ENCODE peak calls at places on chromosomes 2 and 18, in ten cellular contexts. P, G, D, M, O, H, Z, K, J and B are unnamed samples.

GRCh38 chr2:85628658-85629057 is 12.7 kb downstream of the USP39 start:
- DNase-seq in P (no peak), G (no peak), D (no peak), M (no peak), O (no peak), H (no peak), Z (no peak), K (no peak), J (no peak), B (no peak)

GRCh38 chr2:158949300-158949699 is 19.1 kb upstream of the TANC1 start:
- DNase-seq in P (no peak), G (no peak), D (no peak), M (no peak), O (no peak), H (no peak), Z (no peak), K (no peak), J (no peak), B (no peak)

GRCh38 chr2:196268538-196269338 is 97.4 kb upstream of the STK17B start:
- DNase-seq in P (no peak), G (peak), D (no peak), M (no peak), O (no peak), H (no peak), Z (no peak), K (no peak), J (no peak), B (no peak)

GRCh38 chr18:23291456-23292205 is 156.3 kb downstream of the CABLES1 start:
- DNase-seq in P (peak), G (no peak), D (peak), M (no peak), O (no peak), H (no peak), Z (no peak), K (no peak), J (no peak), B (no peak)

GRCh38 chr2:45895477-45895876 is 244.0 kb downstream of the PRKCE start:
- DNase-seq in P (no peak), G (no peak), D (no peak), M (no peak), O (no peak), H (no peak), Z (no peak), K (peak), J (no peak), B (no peak)

GRCh38 chr2:228847684-228848083 is 423.4 kb downstream of the PID1 start:
- DNase-seq in P (peak), G (no peak), D (peak), M (no peak), O (no peak), H (no peak), Z (no peak), K (peak), J (no peak), B (no peak)

GRCh38 chr2:64327510-64328414 is 126.2 kb upstream of the LGALSL start:
- DNase-seq in P (peak), G (no peak), D (peak), M (peak), O (peak), H (peak), Z (no peak), K (no peak), J (peak), B (peak)

GRCh38 chr2:237591021-237591370 is 462 bp upstream of the RAB17 start:
- DNase-seq in P (no peak), G (peak), D (no peak), M (peak), O (no peak), H (peak), Z (no peak), K (no peak), J (no peak), B (peak)

GRCh38 chr18:47863041-47863440 is 67.4 kb downstream of the SMAD2 start:
- DNase-seq in P (peak), G (no peak), D (no peak), M (no peak), O (no peak), H (no peak), Z (no peak), K (no peak), J (no peak), B (no peak)

GRCh38 chr2:136381722-136382633 is 264.0 kb upstream of the CXCR4 start:
- DNase-seq in P (no peak), G (no peak), D (no peak), M (peak), O (no peak), H (no peak), Z (no peak), K (no peak), J (no peak), B (no peak)

GRCh38 chr2:25098056-25098455 is 56.2 kb downstream of the EFR3B start:
- DNase-seq in P (no peak), G (no peak), D (no peak), M (no peak), O (no peak), H (no peak), Z (no peak), K (no peak), J (no peak), B (no peak)

GRCh38 chr2:6832556-6832955 is 33.2 kb downstream of the CMPK2 start:
- DNase-seq in P (no peak), G (no peak), D (no peak), M (no peak), O (no peak), H (no peak), Z (no peak), K (no peak), J (no peak), B (no peak)

GRCh38 chr18:44290366-44290855 is 390.3 kb upstream of the SETBP1 start:
- DNase-seq in P (no peak), G (no peak), D (no peak), M (no peak), O (no peak), H (no peak), Z (no peak), K (no peak), J (no peak), B (no peak)

GRCh38 chr2:32691678-32692077 is 63.8 kb downstream of the TTC27 start:
- DNase-seq in P (no peak), G (no peak), D (no peak), M (no peak), O (no peak), H (no peak), Z (no peak), K (no peak), J (no peak), B (no peak)

GRCh38 chr2:130834923-130835765 is 1.6 kb upstream of the ARHGEF4 start:
- DNase-seq in P (no peak), G (no peak), D (no peak), M (peak), O (no peak), H (no peak), Z (no peak), K (no peak), J (no peak), B (no peak)

GRCh38 chr2:1854747-1855146 is 110.4 kb upstream of the PXDN start:
- DNase-seq in P (peak), G (no peak), D (peak), M (no peak), O (peak), H (no peak), Z (peak), K (no peak), J (no peak), B (peak)

GRCh38 chr2:232420073-232420454 is 13.4 kb downstream of the ALPG start:
- DNase-seq in P (no peak), G (no peak), D (no peak), M (peak), O (no peak), H (no peak), Z (no peak), K (no peak), J (no peak), B (peak)
- H3K4me3 ChIP-seq in P (no peak), G (no peak), D (no peak), M (peak), O (no peak), H (no peak), Z (peak), K (no peak), J (no peak), B (peak)

DNA sequence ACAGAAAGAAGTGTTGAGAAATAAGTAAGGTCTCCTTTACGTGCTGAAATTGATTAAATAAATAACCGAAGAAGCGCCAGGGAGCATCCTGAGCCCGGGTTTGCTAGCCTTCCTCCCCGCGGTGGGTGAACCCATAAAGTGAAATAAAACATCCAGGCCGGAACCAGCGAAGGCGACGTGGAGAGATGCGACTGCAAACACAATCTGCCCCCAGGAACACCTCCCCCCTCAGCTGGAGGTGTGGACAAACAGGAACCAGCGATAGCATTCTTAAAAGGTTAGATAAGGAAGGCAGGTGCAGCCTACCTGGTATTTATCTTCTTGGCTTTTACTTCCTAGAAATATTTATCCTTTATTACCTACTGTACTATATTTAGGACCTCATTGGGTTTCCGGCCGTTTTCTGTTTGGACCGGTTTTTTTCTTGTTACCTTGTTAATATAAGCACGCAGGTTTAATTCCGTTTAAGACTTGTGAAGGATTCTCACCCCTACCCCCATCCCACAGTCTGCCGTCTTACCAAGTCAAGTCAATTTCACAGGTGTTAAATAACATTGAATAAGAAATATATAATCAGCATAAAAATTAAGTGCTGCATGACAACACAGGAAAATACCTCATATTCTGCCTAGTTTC is 224.1 kb upstream of the ID2 start:
- DNase-seq in P (no peak), G (peak), D (no peak), M (no peak), O (no peak), H (no peak), Z (no peak), K (no peak), J (no peak), B (peak)
- H3K4me3 ChIP-seq in P (no peak), G (peak), D (no peak), M (peak), O (no peak), H (no peak), Z (no peak), K (no peak), J (no peak), B (peak)

DNA sequence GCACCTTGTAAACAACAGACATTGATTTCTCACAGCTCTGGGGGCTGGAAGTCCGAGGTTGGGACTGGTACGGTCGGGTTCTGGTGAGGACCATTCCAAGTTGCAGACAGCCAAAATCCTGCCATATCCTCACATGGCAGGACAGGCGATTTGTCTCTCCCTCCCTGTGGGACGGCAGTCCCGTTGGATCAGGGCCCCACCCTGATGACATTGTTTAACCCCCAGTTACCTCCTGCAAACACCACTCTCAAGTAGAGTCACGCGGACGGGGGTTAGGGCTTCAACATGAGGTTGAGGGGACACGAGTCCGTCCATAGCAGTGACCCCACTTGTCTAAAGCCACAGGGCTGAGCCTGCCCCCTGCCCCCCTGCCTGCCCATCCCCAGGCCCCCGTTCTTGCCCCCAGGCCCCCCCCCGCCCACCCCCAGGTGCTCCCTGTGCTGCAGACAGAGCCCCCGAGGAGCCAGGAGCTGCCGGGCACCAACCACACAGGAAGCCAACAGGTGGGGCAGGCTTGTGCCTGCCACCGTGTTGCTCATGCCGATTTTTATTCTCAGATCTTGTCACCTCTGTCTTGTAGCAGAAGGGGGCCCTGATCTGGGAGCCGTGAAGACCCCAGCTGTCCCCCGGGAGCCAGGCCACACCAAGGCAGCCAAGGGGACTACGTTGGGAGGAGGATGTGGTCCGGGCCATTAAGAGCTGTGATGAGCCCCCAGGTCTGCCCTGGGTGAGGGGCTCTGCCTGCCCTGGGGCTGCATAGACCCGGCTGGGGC is 82.2 kb downstream of the NFATC1 start:
- DNase-seq in P (no peak), G (no peak), D (no peak), M (no peak), O (no peak), H (no peak), Z (no peak), K (no peak), J (peak), B (no peak)
- H3K4me3 ChIP-seq in P (no peak), G (no peak), D (no peak), M (no peak), O (no peak), H (no peak), Z (no peak), K (no peak), J (no peak), B (no peak)

GRCh38 chr18:57210101-57210661 is 63.3 kb downstream of the BOD1L2 start:
- DNase-seq in P (peak), G (peak), D (peak), M (no peak), O (peak), H (peak), Z (peak), K (peak), J (peak), B (peak)
- H3K4me3 ChIP-seq in P (no peak), G (no peak), D (no peak), M (peak), O (no peak), H (no peak), Z (no peak), K (no peak), J (no peak), B (peak)

DNA sequence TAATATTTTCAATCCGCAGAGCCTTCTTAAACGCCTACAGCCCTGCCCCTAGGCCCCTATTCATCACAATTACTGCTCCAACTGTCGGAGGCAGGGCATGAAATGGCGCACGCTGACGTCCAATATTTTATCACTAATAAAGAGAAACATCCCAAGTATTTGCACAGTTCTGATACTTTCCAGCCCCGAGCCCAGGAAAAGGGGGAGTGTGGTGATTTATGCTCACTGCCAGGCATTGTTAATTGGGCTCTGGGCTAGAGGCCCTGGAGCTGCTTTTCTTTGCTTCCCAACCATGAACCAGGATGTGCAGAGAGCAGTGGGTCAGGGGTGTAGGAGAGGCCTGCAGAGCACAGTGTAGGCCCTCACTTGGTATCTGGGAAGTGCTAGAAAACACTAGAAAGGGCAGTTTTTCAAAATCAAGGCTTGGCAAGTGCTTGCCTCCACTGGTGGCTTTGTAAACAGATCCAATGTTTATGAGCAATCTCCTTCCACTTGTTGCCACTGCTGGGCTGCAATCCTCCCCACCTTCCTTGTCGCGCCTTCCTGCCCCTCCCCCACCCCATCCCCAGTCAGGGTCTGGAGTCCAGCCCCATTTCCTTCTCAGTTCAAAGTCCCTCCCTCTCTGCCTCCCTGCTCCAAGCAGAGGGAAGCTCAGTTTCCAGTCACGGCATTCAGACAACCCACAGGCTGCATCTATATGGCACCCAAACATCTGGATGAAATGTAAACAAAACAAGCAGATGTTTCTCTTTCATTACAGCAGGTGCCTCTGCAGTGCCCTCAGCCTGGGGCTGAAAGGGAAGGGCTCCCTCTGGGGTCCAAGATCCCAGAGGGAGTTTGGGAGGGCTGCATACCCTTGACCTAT is 83.9 kb upstream of the PKDCC start:
- DNase-seq in P (peak), G (peak), D (no peak), M (no peak), O (no peak), H (no peak), Z (no peak), K (no peak), J (peak), B (peak)
- H3K4me3 ChIP-seq in P (no peak), G (no peak), D (no peak), M (no peak), O (no peak), H (no peak), Z (no peak), K (no peak), J (no peak), B (no peak)

GRCh38 chr2:11749646-11750349 is 3.4 kb downstream of the LPIN1 start:
- DNase-seq in P (no peak), G (no peak), D (no peak), M (no peak), O (no peak), H (no peak), Z (no peak), K (no peak), J (no peak), B (no peak)
- H3K4me3 ChIP-seq in P (no peak), G (no peak), D (no peak), M (no peak), O (no peak), H (no peak), Z (no peak), K (no peak), J (no peak), B (no peak)

GRCh38 chr2:113263546-113263945 is 15.2 kb downstream of the PAX8 start:
- DNase-seq in P (no peak), G (no peak), D (no peak), M (no peak), O (no peak), H (no peak), Z (no peak), K (no peak), J (no peak), B (no peak)
- H3K4me3 ChIP-seq in P (no peak), G (no peak), D (no peak), M (no peak), O (no peak), H (no peak), Z (no peak), K (no peak), J (no peak), B (no peak)

GRCh38 chr18:58952303-58952702 is 87.6 kb downstream of the ZNF532 start:
- DNase-seq in P (no peak), G (no peak), D (no peak), M (no peak), O (no peak), H (no peak), Z (no peak), K (no peak), J (no peak), B (no peak)

GRCh38 chr18:58953627-58954026 is 89.0 kb downstream of the ZNF532 start:
- DNase-seq in P (peak), G (no peak), D (no peak), M (no peak), O (no peak), H (no peak), Z (peak), K (no peak), J (peak), B (no peak)

GRCh38 chr18:58952871-58953270 is 88.2 kb downstream of the ZNF532 start:
- DNase-seq in P (no peak), G (no peak), D (no peak), M (no peak), O (no peak), H (no peak), Z (peak), K (no peak), J (no peak), B (peak)

GRCh38 chr18:58954986-58955385 is 90.3 kb downstream of the ZNF532 start:
- DNase-seq in P (no peak), G (no peak), D (no peak), M (no peak), O (no peak), H (no peak), Z (no peak), K (no peak), J (no peak), B (no peak)

DNA sequence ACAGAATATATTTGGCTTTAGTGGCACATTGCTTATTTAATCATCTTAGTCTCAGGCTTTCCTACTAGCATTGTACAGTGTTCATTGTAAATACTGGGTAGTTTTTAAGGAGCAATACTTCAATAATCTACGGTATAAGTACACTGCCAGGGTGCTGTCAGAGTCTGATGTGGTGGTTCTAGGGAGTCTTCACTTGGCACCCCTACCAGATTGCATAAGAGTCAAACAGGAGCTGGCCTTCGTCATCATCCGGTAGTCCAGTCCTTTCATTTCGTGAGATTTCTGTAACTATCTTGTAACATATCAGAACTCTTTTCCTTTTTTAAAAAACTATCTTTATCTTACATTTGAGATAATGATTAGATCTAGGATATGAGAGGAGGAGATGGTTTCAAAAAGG is 91.1 kb downstream of the ZNF532 start:
- DNase-seq in P (peak), G (no peak), D (no peak), M (no peak), O (no peak), H (no peak), Z (no peak), K (no peak), J (no peak), B (no peak)
- H3K4me3 ChIP-seq in P (no peak), G (no peak), D (no peak), M (no peak), O (no peak), H (no peak), Z (no peak), K (no peak), J (no peak), B (no peak)

GRCh38 chr2:223735659-223736244 is 101.6 kb downstream of the AP1S3 start:
- DNase-seq in P (peak), G (no peak), D (peak), M (no peak), O (no peak), H (no peak), Z (no peak), K (peak), J (no peak), B (no peak)

GRCh38 chr2:223735035-223735640 is 102.2 kb downstream of the AP1S3 start:
- DNase-seq in P (peak), G (no peak), D (no peak), M (no peak), O (no peak), H (no peak), Z (no peak), K (no peak), J (peak), B (no peak)

GRCh38 chr2:223734346-223734745 is 103.0 kb downstream of the AP1S3 start:
- DNase-seq in P (peak), G (no peak), D (no peak), M (no peak), O (no peak), H (no peak), Z (no peak), K (no peak), J (no peak), B (no peak)

GRCh38 chr2:223737207-223737606 is 100.2 kb downstream of the AP1S3 start:
- DNase-seq in P (no peak), G (no peak), D (no peak), M (no peak), O (no peak), H (no peak), Z (no peak), K (no peak), J (no peak), B (no peak)

DNA sequence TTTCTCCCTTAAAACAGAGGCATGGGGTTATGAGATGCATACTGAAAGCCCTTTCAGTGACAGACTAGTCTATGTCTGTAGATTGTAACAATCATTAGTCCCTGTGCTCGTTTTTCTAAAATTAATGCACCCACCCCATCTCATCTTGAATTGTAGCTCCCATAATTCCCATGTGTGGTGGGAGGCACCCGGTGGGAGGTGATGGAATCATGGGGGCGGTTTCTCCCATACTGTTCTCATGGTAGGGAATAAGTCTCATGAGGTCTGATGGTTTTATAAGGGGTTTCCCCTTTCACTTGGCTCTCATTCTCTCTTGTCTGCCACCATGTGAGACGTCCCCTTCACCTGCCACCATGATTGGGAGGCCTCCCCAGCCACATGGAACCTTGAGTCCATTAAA is 100.9 kb downstream of the AP1S3 start:
- DNase-seq in P (no peak), G (no peak), D (no peak), M (no peak), O (no peak), H (no peak), Z (no peak), K (no peak), J (no peak), B (no peak)
- H3K4me3 ChIP-seq in P (no peak), G (no peak), D (no peak), M (no peak), O (no peak), H (no peak), Z (no peak), K (no peak), J (no peak), B (no peak)